ENCODE peak calls at places on chromosomes 6 and 20, in eight cellular contexts. T is brain microvascular endothelial cell, B is hepatocyte, I is transverse colon, D is lower lobe of right lung, E is fibroblast of pulmonary artery, N is GM10248, L is cardiac muscle cell. J is an unnamed sample.

GRCh38 chr6:96975848-96976247 is 51.3 kb downstream of the KLHL32 start:
- DNase-seq in T (no peak), B (no peak), I (no peak), D (no peak), E (no peak), N (no peak), L (no peak), J (no peak)

GRCh38 chr6:45074423-45074822 is 253.7 kb upstream of the RUNX2 start:
- DNase-seq in T (no peak), B (no peak), I (no peak), D (no peak), E (peak), N (no peak), L (peak), J (no peak)

GRCh38 chr6:33786736-33787135 is 2.2 kb downstream of the LEMD2 start:
- DNase-seq in T (no peak), B (no peak), I (no peak), D (no peak), E (no peak), N (no peak), L (no peak), J (no peak)

GRCh38 chr20:11895832-11896484 is 21.7 kb upstream of the BTBD3 start:
- DNase-seq in T (no peak), B (no peak), I (no peak), D (no peak), E (peak), N (no peak), L (no peak), J (no peak)

GRCh38 chr20:51930775-51931174 is 128.5 kb upstream of the SALL4 start:
- DNase-seq in T (peak), B (peak), I (no peak), D (no peak), E (peak), N (no peak), L (peak), J (no peak)

GRCh38 chr20:58713801-58714339 is 21.3 kb downstream of the NPEPL1 start:
- DNase-seq in T (no peak), B (peak), I (peak), D (no peak), E (no peak), N (peak), L (no peak), J (no peak)

GRCh38 chr6:21949211-21949801 is 347.5 kb downstream of the PRL start:
- DNase-seq in T (no peak), B (peak), I (no peak), D (no peak), E (peak), N (no peak), L (no peak), J (no peak)

GRCh38 chr20:45336530-45337366 is 11.5 kb downstream of the SDC4 start:
- DNase-seq in T (peak), B (peak), I (peak), D (no peak), E (peak), N (no peak), L (peak), J (no peak)

GRCh38 chr6:22437665-22438064 is 131.7 kb upstream of the HDGFL1 start:
- DNase-seq in T (no peak), B (no peak), I (no peak), D (no peak), E (no peak), N (no peak), L (no peak), J (no peak)

GRCh38 chr20:18058661-18059467 is 1.1 kb upstream of the OVOL2 start:
- DNase-seq in T (no peak), B (peak), I (peak), D (peak), E (no peak), N (no peak), L (no peak), J (no peak)

GRCh38 chr6:142935553-142936517 is 9.1 kb downstream of the HIVEP2 start:
- DNase-seq in T (no peak), B (no peak), I (peak), D (no peak), E (no peak), N (no peak), L (no peak), J (peak)

GRCh38 chr20:54643761-54644160 is 168.4 kb downstream of the DOK5 start:
- DNase-seq in T (peak), B (peak), I (no peak), D (no peak), E (peak), N (no peak), L (peak), J (no peak)

GRCh38 chr20:25039697-25040437 is 18.1 kb downstream of the ACSS1 start:
- DNase-seq in T (no peak), B (peak), I (peak), D (peak), E (peak), N (no peak), L (peak), J (no peak)

GRCh38 chr20:63014710-63015109 is 7.9 kb upstream of the BHLHE23 start:
- DNase-seq in T (no peak), B (peak), I (no peak), D (no peak), E (peak), N (peak), L (peak), J (no peak)

GRCh38 chr6:42988486-42989020 is 4.2 kb downstream of the PPP2R5D start:
- DNase-seq in T (no peak), B (no peak), I (no peak), D (no peak), E (peak), N (no peak), L (peak), J (no peak)

GRCh38 chr6:42984924-42985475 is 630 bp downstream of the PPP2R5D start:
- DNase-seq in T (no peak), B (peak), I (no peak), D (no peak), E (no peak), N (no peak), L (peak), J (no peak)

GRCh38 chr6:42981866-42982265 is 2.5 kb upstream of the PPP2R5D start:
- DNase-seq in T (no peak), B (no peak), I (no peak), D (no peak), E (peak), N (no peak), L (no peak), J (no peak)

GRCh38 chr6:42987533-42988451 is 3.4 kb downstream of the PPP2R5D start:
- DNase-seq in T (no peak), B (no peak), I (no peak), D (no peak), E (no peak), N (no peak), L (peak), J (no peak)

DNA sequence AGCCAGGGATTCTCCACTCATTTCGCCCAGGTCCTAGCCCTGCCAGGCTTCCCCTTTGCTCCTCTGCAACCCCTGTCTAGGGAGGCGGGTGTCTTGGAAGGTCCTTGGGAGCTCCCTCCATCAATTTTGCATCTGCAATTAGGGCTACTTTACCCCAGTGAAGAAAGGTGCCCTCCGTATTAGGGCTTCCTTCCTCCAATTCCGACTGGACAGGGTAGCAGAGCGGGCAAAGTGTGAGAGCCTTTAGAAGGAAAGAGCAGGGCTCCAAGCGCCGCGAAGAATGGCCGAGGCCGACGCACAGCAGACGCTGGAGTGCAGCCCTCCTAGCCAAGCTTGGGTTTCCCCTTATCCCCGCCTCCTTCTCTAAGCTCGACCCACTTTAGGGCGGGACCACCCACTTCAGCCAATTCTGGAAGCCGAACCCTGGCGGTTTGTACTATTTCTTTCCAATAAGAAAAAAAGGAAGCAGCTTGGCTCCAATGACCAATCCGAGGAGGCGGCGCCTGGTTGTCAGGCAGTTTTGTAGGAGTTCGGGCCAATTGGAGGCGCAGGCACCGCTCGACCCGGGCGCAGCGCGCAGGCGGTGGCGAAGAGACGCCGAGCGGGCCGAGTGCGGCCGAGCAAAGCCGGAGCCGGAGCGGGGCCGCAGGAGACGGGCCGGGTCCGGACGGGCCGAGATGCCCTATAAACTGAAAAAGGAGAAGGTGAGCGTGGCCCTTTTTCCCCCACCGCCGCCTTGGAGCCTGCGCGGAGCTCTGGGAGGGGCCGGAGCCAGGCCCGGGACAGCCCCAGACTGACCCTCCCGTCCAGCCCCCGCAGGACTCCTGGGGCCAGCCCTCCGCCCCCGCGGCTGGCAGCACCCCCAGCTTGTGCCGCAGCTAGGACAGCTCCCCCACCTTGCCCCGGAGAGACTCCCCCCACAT is at the start of gene PPP2R5D:
- DNase-seq in T (peak), B (peak), I (peak), D (peak), E (peak), N (peak), L (peak), J (peak)
- TF ChIP-seq CTCF in T (peak), B (no peak), I (no peak), D (no peak), E (no peak), N (no peak), L (no peak), J (no peak)

DNA sequence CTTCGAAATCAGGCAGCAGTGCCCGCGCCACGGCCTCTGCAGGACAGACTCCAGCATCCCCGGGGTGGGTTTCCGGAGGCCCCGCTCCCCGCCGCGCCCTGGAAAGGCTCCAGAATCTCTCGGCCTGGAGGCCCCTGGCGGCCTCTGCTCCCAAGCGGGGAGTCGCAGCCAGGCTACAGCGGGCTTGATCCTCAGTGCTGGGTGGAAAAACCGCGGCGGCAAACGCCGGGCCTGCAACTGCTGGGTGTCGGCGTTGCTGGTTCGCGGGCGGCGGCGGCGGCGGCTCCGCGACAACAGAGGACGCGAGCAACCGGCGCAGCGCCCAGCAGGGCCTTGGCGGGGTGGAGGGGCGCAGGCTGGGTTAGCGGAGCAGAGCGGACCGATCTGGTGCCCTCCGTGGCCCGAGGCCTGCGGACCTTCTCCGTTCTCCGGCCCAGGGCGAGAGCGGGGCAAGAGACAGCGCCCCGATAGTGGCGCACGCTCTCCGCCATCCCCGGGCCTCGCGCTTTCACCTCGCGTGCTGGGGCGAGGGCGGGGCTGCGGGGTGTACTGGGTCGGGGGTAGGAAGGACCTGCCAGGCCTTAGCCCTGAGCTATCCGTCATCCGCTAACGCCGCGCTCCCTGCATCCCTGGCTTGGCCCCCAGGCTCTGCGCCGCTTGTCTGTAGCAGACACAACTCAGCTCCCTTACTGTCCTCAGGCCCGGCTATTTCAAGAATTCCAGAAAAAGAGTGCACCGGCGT is 3.4 kb upstream of the ZNF292 start:
- DNase-seq in T (peak), B (peak), I (peak), D (peak), E (peak), N (peak), L (peak), J (no peak)
- TF ChIP-seq CTCF in T (peak), B (no peak), I (no peak), D (no peak), E (no peak), N (no peak), L (no peak), J (no peak)

GRCh38 chr6:161152527-161152862 is 121.4 kb downstream of the AGPAT4 start:
- DNase-seq in T (no peak), B (no peak), I (no peak), D (no peak), E (no peak), N (no peak), L (no peak), J (no peak)

GRCh38 chr6:161153725-161154124 is 120.1 kb downstream of the AGPAT4 start:
- DNase-seq in T (no peak), B (no peak), I (no peak), D (no peak), E (no peak), N (no peak), L (no peak), J (no peak)

GRCh38 chr6:161154796-161155335 is 119.0 kb downstream of the AGPAT4 start:
- DNase-seq in T (no peak), B (no peak), I (no peak), D (no peak), E (no peak), N (no peak), L (no peak), J (no peak)

GRCh38 chr6:161151660-161152526 is 122.0 kb downstream of the AGPAT4 start:
- DNase-seq in T (no peak), B (no peak), I (no peak), D (no peak), E (no peak), N (no peak), L (no peak), J (no peak)

DNA sequence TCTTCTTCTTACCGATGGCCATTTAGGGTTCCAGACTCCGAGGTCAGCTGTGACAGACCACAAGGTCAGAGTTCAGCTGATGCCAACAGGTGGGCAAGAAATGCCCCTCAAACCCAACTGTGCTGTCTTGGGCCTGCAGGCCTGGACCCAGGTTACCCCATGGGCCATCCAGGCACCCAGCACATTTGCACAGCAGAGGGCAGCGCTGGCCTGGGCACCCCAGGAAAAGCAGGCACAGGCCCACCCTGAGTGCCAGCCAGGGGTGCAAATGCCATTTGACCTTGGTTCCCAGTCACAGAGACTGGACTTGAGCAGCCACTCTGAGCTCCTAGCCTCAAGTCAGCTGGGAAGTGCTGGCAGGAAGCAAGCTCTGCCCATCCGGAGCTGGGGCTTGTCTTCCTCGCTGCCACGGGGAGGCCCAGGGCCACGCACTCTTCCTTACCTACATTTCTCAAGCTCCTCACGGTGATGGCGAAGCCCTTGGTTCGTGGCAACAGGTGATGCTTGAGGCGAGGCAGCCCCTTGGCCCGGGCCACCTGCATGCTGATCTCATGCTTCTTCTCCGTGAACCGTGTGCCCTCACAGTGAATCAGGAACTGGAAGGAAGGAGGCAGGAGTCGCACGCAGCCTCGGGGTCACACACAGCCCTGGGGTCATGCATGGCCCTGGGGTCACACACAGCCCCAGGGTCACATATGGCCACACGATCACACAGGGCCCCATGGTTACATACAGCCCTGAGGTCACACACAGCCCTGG is 120.8 kb downstream of the AGPAT4 start:
- DNase-seq in T (no peak), B (no peak), I (no peak), D (no peak), E (peak), N (peak), L (peak), J (no peak)
- TF ChIP-seq CTCF in T (peak), B (peak), I (peak), D (peak), E (peak), N (peak), L (peak), J (peak)

GRCh38 chr20:214383-214782 is 12.7 kb upstream of the DEFB129 start:
- DNase-seq in T (no peak), B (no peak), I (no peak), D (no peak), E (no peak), N (no peak), L (no peak), J (no peak)

GRCh38 chr20:217266-217665 is 9.8 kb upstream of the DEFB129 start:
- DNase-seq in T (no peak), B (no peak), I (no peak), D (no peak), E (no peak), N (no peak), L (no peak), J (no peak)

GRCh38 chr20:215796-216195 is 11.3 kb upstream of the DEFB129 start:
- DNase-seq in T (no peak), B (no peak), I (no peak), D (no peak), E (no peak), N (no peak), L (no peak), J (no peak)

GRCh38 chr20:221258-221830 is 5.7 kb upstream of the DEFB129 start:
- DNase-seq in T (no peak), B (no peak), I (no peak), D (no peak), E (no peak), N (no peak), L (no peak), J (no peak)

GRCh38 chr20:219290-220115 is 7.6 kb upstream of the DEFB129 start:
- DNase-seq in T (peak), B (peak), I (no peak), D (no peak), E (peak), N (no peak), L (peak), J (no peak)
- TF ChIP-seq CTCF in T (peak), B (peak), I (no peak), D (no peak), E (peak), N (no peak), L (peak), J (peak)

GRCh38 chr6:157139054-157139708 is 184.1 kb downstream of the TMEM242 start:
- DNase-seq in T (no peak), B (no peak), I (no peak), D (no peak), E (no peak), N (no peak), L (no peak), J (no peak)
- TF ChIP-seq CTCF in T (peak), B (no peak), I (no peak), D (peak), E (peak), N (no peak), L (peak), J (no peak)

GRCh38 chr6:147401779-147402178 is 106.7 kb upstream of the SAMD5 start:
- DNase-seq in T (no peak), B (no peak), I (no peak), D (no peak), E (no peak), N (no peak), L (no peak), J (no peak)
- TF ChIP-seq CTCF in T (no peak), B (no peak), I (no peak), D (no peak), E (no peak), N (no peak), L (no peak), J (no peak)

DNA sequence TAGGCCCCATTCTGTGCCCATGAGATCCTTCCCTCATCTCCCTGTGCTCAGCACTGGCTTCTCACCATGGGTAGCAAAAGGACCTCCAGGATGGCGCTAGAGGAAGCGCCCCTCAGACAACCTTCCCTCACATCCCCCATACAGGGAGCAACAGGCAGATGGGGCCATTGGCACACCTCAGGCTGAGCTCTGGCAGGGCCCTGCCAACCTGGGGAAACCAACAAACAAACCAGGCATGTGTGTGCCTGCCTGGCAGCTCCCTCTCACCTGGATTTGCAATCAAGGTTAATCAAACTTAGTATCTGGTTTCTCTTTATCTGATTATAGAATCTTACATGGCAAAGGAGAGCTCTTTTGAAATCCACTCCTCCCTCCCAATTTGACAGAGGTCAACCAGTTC is 134.9 kb downstream of the SLC23A2 start:
- DNase-seq in T (no peak), B (no peak), I (no peak), D (no peak), E (no peak), N (no peak), L (no peak), J (no peak)
- TF ChIP-seq CTCF in T (no peak), B (no peak), I (no peak), D (no peak), E (no peak), N (no peak), L (no peak), J (no peak)

DNA sequence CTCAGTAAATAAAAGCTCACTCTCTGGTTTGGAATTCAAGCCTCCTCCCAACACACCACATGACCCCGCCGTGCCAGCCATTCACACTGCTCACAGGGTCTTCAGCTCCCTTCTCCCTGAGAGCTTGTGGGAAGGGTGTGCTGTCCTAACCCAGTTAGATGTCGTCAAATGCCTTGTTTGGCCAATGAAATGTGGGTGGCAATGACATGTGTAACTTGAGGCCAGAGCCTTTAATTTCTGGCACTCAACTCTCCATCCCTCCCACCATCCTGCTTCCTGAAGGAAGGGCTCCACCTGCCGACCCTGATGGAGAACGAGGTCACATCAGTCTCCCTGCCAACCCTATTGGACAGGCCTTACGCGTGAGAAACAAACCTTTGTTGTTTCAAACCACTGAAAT is 224.5 kb upstream of the AGPAT4 start:
- DNase-seq in T (peak), B (peak), I (no peak), D (no peak), E (peak), N (no peak), L (peak), J (no peak)
- TF ChIP-seq CTCF in T (peak), B (peak), I (no peak), D (no peak), E (peak), N (no peak), L (peak), J (no peak)

GRCh38 chr20:33262658-33263065 is 20.4 kb upstream of the BPIFB1 start:
- DNase-seq in T (peak), B (peak), I (no peak), D (no peak), E (peak), N (no peak), L (peak), J (no peak)
- TF ChIP-seq CTCF in T (peak), B (peak), I (no peak), D (peak), E (peak), N (peak), L (peak), J (peak)

GRCh38 chr6:43457643-43458042 is 2.3 kb upstream of the DLK2 start:
- DNase-seq in T (no peak), B (peak), I (no peak), D (no peak), E (no peak), N (no peak), L (no peak), J (no peak)
- TF ChIP-seq CTCF in T (no peak), B (peak), I (no peak), D (no peak), E (no peak), N (no peak), L (no peak), J (no peak)

J was measured in GM12864.